ENCODE peak calls at places on chromosomes 4 and X, in nine cellular contexts. O is tibial nerve, Z is GM12878, G is transverse colon, V is upper lobe of left lung, T is suprapubic skin, P is A549, I is stomach, H is sigmoid colon. M is an unnamed sample.

GRCh38 chr4:138734746-138735145 is 280.8 kb upstream of the NOCT start:
- DNase-seq in T (no peak), G (no peak), H (no peak), I (no peak), V (no peak), Z (no peak), O (no peak), P (no peak), M (no peak)

GRCh38 chrX:34288782-34289181 is 156.7 kb upstream of the FAM47A start:
- DNase-seq in Z (no peak), H (no peak), G (no peak), T (no peak), V (no peak), O (no peak), P (no peak), I (no peak), M (no peak)

GRCh38 chrX:47380268-47380667 is 9.9 kb downstream of the ZNF157 start:
- DNase-seq in P (no peak), O (peak; percentile 4), Z (peak; percentile 47), T (no peak), V (no peak), G (peak; percentile 51), H (no peak), I (peak; percentile 29), M (no peak)

GRCh38 chr4:86878640-86879039 is 13.6 kb downstream of the C4orf36 start:
- DNase-seq in H (no peak), T (no peak), P (no peak), I (no peak), G (no peak), V (no peak), O (no peak), Z (no peak), M (no peak)

GRCh38 chr4:94063084-94063483 is 144.6 kb upstream of the SMARCAD1 start:
- DNase-seq in I (no peak), O (no peak), Z (no peak), H (no peak), P (no peak), T (no peak), V (no peak), G (no peak), M (no peak)

GRCh38 chr4:48780867-48781219 is 764 bp upstream of the FRYL start:
- DNase-seq in V (no peak), O (peak; percentile 47), H (peak; percentile 67), I (peak; percentile 59), Z (no peak), P (no peak), G (peak; percentile 60), T (peak; percentile 76), M (peak; percentile 39)

GRCh38 chr4:156663663-156664062 is 307.9 kb downstream of the PDGFC start:
- DNase-seq in I (no peak), O (no peak), H (no peak), V (no peak), Z (no peak), T (no peak), P (no peak), G (no peak), M (no peak)

GRCh38 chrX:101409043-101409442 is 1.0 kb downstream of the HNRNPH2 start:
- DNase-seq in O (no peak), I (no peak), H (no peak), V (no peak), G (no peak), P (no peak), T (no peak), Z (no peak), M (no peak)

GRCh38 chr4:153115322-153116100 is 88.7 kb upstream of the TRIM2 start:
- DNase-seq in O (no peak), V (peak; percentile 22), T (no peak), P (peak; percentile 52), H (no peak), I (peak; percentile 62), G (peak; percentile 37), Z (peak; percentile 79), M (no peak)

GRCh38 chr4:1028574-1029220 is 17.3 kb downstream of the FGFRL1 start:
- DNase-seq in I (no peak), T (no peak), O (no peak), P (no peak), V (peak; percentile 77), H (no peak), Z (no peak), G (no peak), M (no peak)

GRCh38 chr4:54902261-54902660 is 223.1 kb downstream of the KDR start:
- DNase-seq in P (no peak), V (no peak), O (no peak), I (no peak), H (no peak), G (no peak), T (no peak), Z (no peak), M (no peak)

GRCh38 chrX:19552793-19553192 is 37.5 kb upstream of the MAP3K15 start:
- DNase-seq in O (no peak), T (no peak), H (no peak), G (no peak), I (no peak), V (no peak), P (no peak), Z (no peak), M (no peak)

GRCh38 chr4:6480532-6481088 is 8.2 kb upstream of the PPP2R2C start:
- DNase-seq in Z (no peak), P (no peak), V (no peak), O (no peak), H (no peak), I (no peak), G (no peak), T (no peak), M (no peak)

GRCh38 chr4:4990857-4991540 is 28.3 kb downstream of the CYTL1 start:
- DNase-seq in O (peak; percentile 64), T (peak; percentile 91), V (peak; percentile 84), I (peak; percentile 46), P (peak; percentile 65), G (peak; percentile 60), H (peak; percentile 95), Z (no peak), M (peak; percentile 84)

GRCh38 chrX:149628280-149628679 is 3.3 kb downstream of the TMEM185A start:
- DNase-seq in V (no peak), P (no peak), O (no peak), Z (no peak), G (no peak), I (no peak), H (no peak), T (no peak), M (no peak)

GRCh38 chrX:72360326-72360725 is 54.6 kb upstream of the CITED1 start:
- DNase-seq in O (no peak), G (no peak), H (no peak), P (no peak), V (no peak), I (no peak), Z (no peak), T (no peak), M (no peak)

GRCh38 chr4:142248946-142249345 is 597.2 kb downstream of the INPP4B start:
- DNase-seq in P (no peak), O (no peak), Z (no peak), I (no peak), T (no peak), H (no peak), V (no peak), G (no peak), M (no peak)

GRCh38 chrX:68794486-68794885 is 34.3 kb upstream of the EFNB1 start:
- DNase-seq in I (no peak), H (no peak), G (no peak), T (no peak), Z (no peak), V (no peak), O (no peak), P (no peak), M (no peak)

GRCh38 chr4:130747842-130748241 is 1651.9 kb downstream of the C4orf33 start:
- DNase-seq in V (no peak), T (no peak), O (no peak), I (no peak), Z (no peak), P (no peak), H (no peak), G (no peak), M (no peak)

GRCh38 chr4:127479031-127479622 is 153.6 kb upstream of the INTU start:
- DNase-seq in I (no peak), H (no peak), T (no peak), V (no peak), O (no peak), P (peak; percentile 0), Z (no peak), G (no peak), M (no peak)

GRCh38 chrX:72340572-72340971 is 34.9 kb upstream of the CITED1 start:
- DNase-seq in T (no peak), I (no peak), V (no peak), Z (no peak), H (no peak), O (no peak), P (no peak), G (no peak), M (no peak)

GRCh38 chr4:173211222-173211621 is 42.6 kb downstream of the GALNT7 start:
- DNase-seq in O (no peak), P (no peak), V (no peak), Z (no peak), I (no peak), G (no peak), T (no peak), H (no peak), M (no peak)

GRCh38 chr4:140081582-140082398 is 72.2 kb downstream of the MAML3 start:
- DNase-seq in I (no peak), V (no peak), P (no peak), G (no peak), O (no peak), Z (no peak), H (no peak), T (no peak), M (no peak)
- H3K4me1 ChIP-seq in I (peaks cover 54% of the 10 kb centered on the region), V (peaks cover 25% of the 10 kb centered on the region), P (peaks cover 86% of the 10 kb centered on the region), G (peaks cover 6% of the 10 kb centered on the region), O (no peaks in the 10 kb centered on the region), Z (no peaks in the 10 kb centered on the region), H (peaks cover 52% of the 10 kb centered on the region), T (peaks cover 2% of the 10 kb centered on the region), M (peaks cover 23% of the 10 kb centered on the region)

GRCh38 chrX:40105791-40106676 is 8.3 kb upstream of the BCOR start:
- DNase-seq in P (peak; percentile 38), I (peak; percentile 77), O (peak; percentile 52), H (peak; percentile 87), V (peak; percentile 92), T (no peak), G (peak; percentile 78), Z (no peak), M (peak; percentile 76)
- TF ChIP-seq POLR2A in P (peak; percentile 27), I (no peak), O (no peak), H (no peak), V (no peak), T (no peak), G (peak; percentile 20), Z (peak; percentile 17), M (no peak)

GRCh38 chr4:38058186-38058585 is 98.0 kb downstream of the PTTG2 start:
- DNase-seq in H (no peak), G (no peak), P (no peak), I (no peak), T (no peak), Z (no peak), V (no peak), O (no peak), M (no peak)
- TF ChIP-seq EP300 in H (no peak), G (no peak), P (no peak), I (no peak), T (no peak), Z (no peak), V (no peak), O (no peak), M (no peak)

DNA sequence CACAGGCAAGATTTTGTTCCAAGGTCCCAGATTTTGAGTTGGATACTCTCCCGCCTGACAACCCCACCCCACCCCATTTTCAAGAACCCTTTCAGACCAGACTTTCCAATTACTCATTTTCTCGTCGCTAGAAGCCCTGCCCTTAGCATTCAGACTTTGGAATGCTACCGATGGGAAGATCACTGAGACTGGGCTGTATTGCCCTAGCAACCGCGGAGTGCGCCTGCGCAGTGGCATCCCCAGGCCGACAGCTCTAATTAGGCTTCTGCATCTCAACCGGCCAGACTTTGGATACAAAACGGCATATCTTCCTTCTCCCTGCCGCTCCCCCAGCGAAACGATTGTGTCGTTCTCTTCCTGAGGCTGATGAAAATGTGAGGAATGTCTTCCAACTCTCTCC is 3.4 kb downstream of the MAGEE2 start:
- DNase-seq in G (no peak), I (no peak), V (peak; percentile 82), O (no peak), P (no peak), T (no peak), Z (no peak), H (no peak), M (no peak)
- H3K4me1 ChIP-seq in G (no peaks in the 10 kb centered on the region), I (no peaks in the 10 kb centered on the region), V (no peaks in the 10 kb centered on the region), O (no peaks in the 10 kb centered on the region), P (no peaks in the 10 kb centered on the region), T (no peaks in the 10 kb centered on the region), Z (no peaks in the 10 kb centered on the region), H (no peaks in the 10 kb centered on the region), M (no peaks in the 10 kb centered on the region)